ENCODE peak calls at places on chromosomes 12 and 14, in five cellular contexts. S is heart left ventricle, A is suprapubic skin, C is hepatocyte, N is A549. T is an unnamed sample.
A peak's percentile ranks its signal among the peaks of the same experiment; 100 is the strongest.

GRCh38 chr12:5390174-5390799 is 41.6 kb upstream of the NTF3 start:
- DNase-seq in N (no peak), A (no peak), C (peak; percentile 58), S (no peak), T (no peak)

GRCh38 chr12:28750946-28751714 is 397.9 kb upstream of the FAR2 start:
- DNase-seq in C (no peak), A (no peak), N (no peak), S (no peak), T (no peak)

GRCh38 chr12:12976366-12976765 is 23.7 kb downstream of the HEBP1 start:
- DNase-seq in A (no peak), C (no peak), N (peak; percentile 81), S (no peak), T (peak; percentile 92)

GRCh38 chr12:6792522-6793201 is 3.3 kb downstream of the CD4 start:
- DNase-seq in N (no peak), S (no peak), C (no peak), A (no peak), T (no peak)

GRCh38 chr14:96100171-96101064 is 61.3 kb downstream of the C14orf132 start:
- DNase-seq in S (peak; percentile 65), A (peak; percentile 86), N (peak; percentile 87), C (peak; percentile 89), T (peak; percentile 57)

GRCh38 chr12:106685381-106685780 is 89.1 kb upstream of the RIC8B start:
- DNase-seq in C (no peak), N (no peak), S (no peak), A (no peak), T (no peak)

GRCh38 chr12:52139579-52140062 is 52.2 kb downstream of the KRT80 start:
- DNase-seq in S (no peak), C (peak; percentile 71), A (no peak), N (peak; percentile 68), T (peak; percentile 53)

GRCh38 chr12:31612819-31613218 is 21.9 kb upstream of the DENND5B start:
- DNase-seq in C (no peak), A (no peak), N (no peak), S (no peak), T (no peak)

GRCh38 chr12:68097386-68097785 is 62.2 kb downstream of the IFNG start:
- DNase-seq in N (no peak), A (no peak), S (no peak), C (no peak), T (peak; percentile 74)

GRCh38 chr12:73110816-73111215 is 838.6 kb downstream of the TRHDE start:
- DNase-seq in S (no peak), N (no peak), C (no peak), A (no peak), T (no peak)

GRCh38 chr14:95313707-95314106 is 6.0 kb downstream of the CLMN start:
- DNase-seq in A (peak; percentile 78), S (peak; percentile 76), C (peak; percentile 81), N (peak; percentile 67), T (peak; percentile 80)

GRCh38 chr12:76277480-76277879 is 70.7 kb downstream of the BBS10 start:
- DNase-seq in N (no peak), S (no peak), A (no peak), C (no peak), T (peak; percentile 61)

GRCh38 chr14:59154383-59154782 is 34.1 kb upstream of the DAAM1 start:
- DNase-seq in N (no peak), C (no peak), S (no peak), A (no peak), T (no peak)

GRCh38 chr14:67004521-67004920 is 184.7 kb upstream of the GARIN2 start:
- DNase-seq in N (no peak), C (no peak), S (no peak), A (no peak), T (no peak)

GRCh38 chr14:93543766-93544165 is 113.0 kb downstream of the UNC79 start:
- DNase-seq in N (peak; percentile 32), A (no peak), C (peak; percentile 31), S (no peak), T (peak; percentile 5)

GRCh38 chr12:102548543-102548942 is 68.2 kb upstream of the IGF1 start:
- DNase-seq in A (no peak), S (no peak), C (no peak), N (no peak), T (no peak)

GRCh38 chr14:99426796-99427346 is 53.8 kb downstream of the SETD3 start:
- DNase-seq in S (no peak), C (no peak), N (no peak), A (no peak), T (no peak)

GRCh38 chr14:70788893-70789292 is 20.4 kb downstream of the MAP3K9 start:
- DNase-seq in C (no peak), A (no peak), N (no peak), S (no peak), T (no peak)

GRCh38 chr12:13038491-13039161 is 5.6 kb upstream of the FAM234B start:
- DNase-seq in S (no peak), N (no peak), A (no peak), C (no peak), T (peak; percentile 54)

GRCh38 chr14:95872777-95873176 is 3.9 kb upstream of the TUNAR start:
- DNase-seq in S (no peak), N (no peak), A (no peak), C (no peak), T (no peak)

GRCh38 chr12:92234533-92234932 is 88.9 kb upstream of the BTG1 start:
- DNase-seq in S (no peak), A (no peak), C (no peak), N (no peak), T (no peak)

GRCh38 chr12:85036736-85037135 is 585 bp downstream of the LRRIQ1 start:
- DNase-seq in A (no peak), C (no peak), S (no peak), N (no peak), T (no peak)

GRCh38 chr12:13002301-13003097 is 2.4 kb upstream of the HEBP1 start:
- DNase-seq in C (no peak), A (no peak), S (no peak), N (no peak), T (no peak)

GRCh38 chr12:116046039-116046438 is 231.5 kb downstream of the MED13L start:
- DNase-seq in S (no peak), A (no peak), N (no peak), C (no peak), T (no peak)

GRCh38 chr14:21735639-21736307 is 62.2 kb upstream of the OR4E1 start:
- DNase-seq in S (no peak), N (no peak), A (no peak), C (no peak), T (no peak)

GRCh38 chr14:21735200-21735599 is 61.6 kb upstream of the OR4E1 start:
- DNase-seq in C (no peak), S (no peak), A (no peak), N (no peak), T (no peak)

GRCh38 chr14:21729703-21730212 is 56.1 kb upstream of the OR4E1 start:
- DNase-seq in S (no peak), C (no peak), N (no peak), A (no peak), T (no peak)

DNA sequence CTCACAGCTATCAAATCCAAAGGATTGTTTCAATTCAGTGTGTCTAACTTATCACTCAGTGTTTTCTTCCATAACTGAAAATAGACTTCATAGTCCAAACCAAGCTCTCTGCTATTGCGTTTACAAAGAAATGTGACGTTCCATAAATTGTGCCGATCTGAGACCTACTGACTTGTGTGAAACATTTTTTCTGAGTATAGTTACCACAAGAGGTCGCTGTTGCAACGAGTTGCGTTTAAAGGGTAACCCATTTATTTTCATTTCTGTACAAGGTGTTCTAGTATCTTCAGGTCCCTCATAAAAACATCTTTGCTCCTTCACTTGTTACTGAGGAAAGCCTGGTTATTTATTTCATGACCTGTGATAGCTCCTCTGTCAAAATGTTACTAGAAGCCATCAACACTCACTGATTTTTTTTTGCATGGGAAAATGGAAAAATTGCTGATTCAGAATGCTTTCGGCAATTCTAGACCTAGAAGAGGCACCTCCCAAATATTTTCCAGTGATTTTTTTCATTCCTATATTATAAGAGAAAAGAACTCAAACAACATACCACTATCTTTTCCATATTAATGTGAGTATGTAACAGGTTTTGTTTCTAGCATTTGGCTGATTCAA is 60.9 kb upstream of the OR4E1 start:
- DNase-seq in C (peak; percentile 80), N (peak; percentile 69), S (no peak), A (no peak), T (peak; percentile 34)
- TF ChIP-seq CTCF in C (peak; percentile 69), N (peak; percentile 57), S (no peak), A (no peak), T (peak; percentile 65)

DNA sequence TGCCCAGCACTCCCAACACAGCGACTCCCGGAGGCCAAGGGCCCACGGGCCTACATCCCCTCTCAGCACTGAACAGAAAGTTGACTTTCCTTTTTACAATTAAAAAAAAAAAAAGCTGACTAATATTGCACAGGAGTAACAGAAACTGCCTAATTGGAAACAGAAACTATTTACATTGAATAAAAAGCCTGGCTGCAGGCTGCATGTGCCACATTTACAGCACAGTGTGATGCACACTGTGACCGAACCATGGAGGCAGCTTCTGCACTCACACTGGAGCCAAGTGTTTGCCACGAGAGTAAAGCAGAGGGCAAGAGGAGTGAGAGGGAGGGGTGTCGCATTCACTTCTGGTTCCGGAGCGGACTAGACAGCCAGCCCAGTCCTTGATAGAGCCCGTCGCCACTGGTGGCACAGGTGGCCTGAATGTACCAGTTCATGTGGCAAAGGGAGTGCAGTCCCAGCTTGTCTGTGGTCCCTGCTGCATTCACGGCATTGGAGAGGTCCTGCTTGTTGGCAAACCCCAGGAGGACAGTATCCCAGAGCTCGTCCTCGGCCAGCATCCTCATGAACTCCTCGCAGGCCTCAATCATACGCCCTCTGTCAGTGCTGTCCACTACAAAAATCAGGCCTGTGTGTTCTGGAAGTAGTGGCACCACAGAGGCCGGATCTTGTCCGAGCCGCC is 59.2 kb downstream of the SPPL3 start:
- DNase-seq in A (no peak), C (no peak), N (no peak), S (no peak), T (no peak)
- H3K4me1 ChIP-seq in A (peaks cover 76% of the 10 kb centered on the region), C (no peaks in the 10 kb centered on the region), N (peaks cover 6% of the 10 kb centered on the region), S (peaks cover 70% of the 10 kb centered on the region), T (peaks cover 11% of the 10 kb centered on the region)

GRCh38 chr12:93570552-93571359 is 1.7 kb upstream of the SOCS2 start:
- DNase-seq in C (peak; percentile 98), N (peak; percentile 94), S (peak; percentile 97), A (peak; percentile 96), T (peak; percentile 97)
- TF ChIP-seq CTCF in C (no peak), N (no peak), S (no peak), A (no peak), T (no peak)

GRCh38 chr12:47805417-47805816 is 14.3 kb downstream of the HDAC7 start:
- DNase-seq in S (no peak), C (no peak), A (peak; percentile 65), N (no peak), T (no peak)

GRCh38 chr12:47808574-47809380 is 10.9 kb downstream of the HDAC7 start:
- DNase-seq in C (no peak), S (no peak), A (peak; percentile 61), N (no peak), T (peak; percentile 35)

GRCh38 chr12:47811070-47811391 is 8.7 kb downstream of the HDAC7 start:
- DNase-seq in C (no peak), N (no peak), A (no peak), S (no peak), T (no peak)

GRCh38 chr12:47807338-47807737 is 12.4 kb downstream of the HDAC7 start:
- DNase-seq in S (peak; percentile 75), N (no peak), C (no peak), A (no peak), T (no peak)

DNA sequence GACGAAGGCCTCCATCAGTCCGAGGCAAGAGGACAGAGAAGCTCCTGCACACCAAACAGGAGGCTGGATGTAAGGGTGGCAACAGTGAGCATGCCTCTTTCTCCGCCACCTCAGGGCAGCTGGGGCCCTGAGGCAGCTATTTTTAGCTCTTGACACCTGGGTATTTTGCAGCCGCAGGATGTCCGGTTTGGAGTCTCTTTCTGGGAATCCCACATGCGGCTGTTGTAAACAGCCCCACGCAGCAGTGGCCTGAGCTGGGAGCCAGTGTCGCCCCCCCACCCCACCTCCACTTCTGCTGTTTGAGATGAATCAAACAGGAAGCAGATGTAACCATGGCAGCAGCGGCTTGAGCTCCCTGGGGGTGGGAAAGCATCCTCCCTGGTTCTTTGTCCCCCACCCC is 11.7 kb downstream of the HDAC7 start:
- DNase-seq in S (peak; percentile 73), A (peak; percentile 78), C (peak; percentile 49), N (no peak), T (no peak)
- H3K4me1 ChIP-seq in S (peaks cover 98% of the 10 kb centered on the region), A (peaks cover 99% of the 10 kb centered on the region), C (peaks cover 56% of the 10 kb centered on the region), N (peaks cover 49% of the 10 kb centered on the region), T (peaks cover 43% of the 10 kb centered on the region)